ENCODE peak calls at places on chromosomes 6 and 20, in four cellular contexts. S is HL-60, D is GM12865, Q is mesothelial cell of epicardium. O is an unnamed sample.

GRCh38 chr20:24060851-24061590 is 72.4 kb upstream of the GGTLC1 start:
- DNase-seq in S (no peak), D (no peak), Q (no peak), O (no peak)

GRCh38 chr20:46746972-46747371 is 37.5 kb downstream of the SLC2A10 start:
- DNase-seq in S (no peak), D (no peak), Q (no peak), O (no peak)

GRCh38 chr20:18137412-18138265 is at the start of the genes KAT14 and PET117:
- DNase-seq in S (peak; percentile 88), D (peak; percentile 97), Q (peak; percentile 96), O (peak; percentile 89)

GRCh38 chr6:69796081-69796626 is 656 bp downstream of the LMBRD1 start:
- DNase-seq in S (peak; percentile 22), D (peak; percentile 68), Q (no peak), O (no peak)

GRCh38 chr6:148251286-148251685 is 91.4 kb upstream of the SASH1 start:
- DNase-seq in S (peak; percentile 11), D (peak; percentile 24), Q (no peak), O (no peak)

GRCh38 chr6:14417377-14417776 is 299.8 kb downstream of the CD83 start:
- DNase-seq in S (no peak), D (no peak), Q (no peak), O (no peak)

GRCh38 chr20:44736170-44737021 is 9.3 kb upstream of the KCNK15 start:
- DNase-seq in S (peak; percentile 87), D (peak; percentile 65), Q (no peak), O (peak; percentile 40)

GRCh38 chr6:31087494-31088089 is 24.8 kb downstream of the C6orf15 start:
- DNase-seq in S (peak; percentile 83), D (peak; percentile 87), Q (peak; percentile 86), O (peak; percentile 90)

GRCh38 chr6:114133816-114134215 is 162.9 kb upstream of the HDAC2 start:
- DNase-seq in S (no peak), D (no peak), Q (no peak), O (no peak)

GRCh38 chr6:128350416-128351254 is 169.8 kb downstream of the PTPRK start:
- DNase-seq in S (no peak), D (no peak), Q (no peak), O (no peak)

GRCh38 chr6:36959555-36960250 is 5.2 kb downstream of the PI16 start:
- DNase-seq in S (no peak), D (no peak), Q (no peak), O (no peak)

GRCh38 chr6:147849401-147849800 is 340.9 kb downstream of the SAMD5 start:
- DNase-seq in S (no peak), D (no peak), Q (no peak), O (no peak)

GRCh38 chr20:3045816-3046676 is at the start of gene MRPS26:
- DNase-seq in S (peak; percentile 89), D (peak; percentile 94), Q (peak; percentile 78), O (peak; percentile 84)

GRCh38 chr6:157539900-157540752 is 159.1 kb downstream of the ZDHHC14 start:
- DNase-seq in S (no peak), D (no peak), Q (no peak), O (no peak)

GRCh38 chr6:14804001-14804401 is 441.9 kb upstream of the JARID2 start:
- DNase-seq in S (peak; percentile 20), D (no peak), Q (no peak), O (no peak)

GRCh38 chr6:132933085-132933484 is 118.7 kb downstream of the RPS12 start:
- DNase-seq in S (no peak), D (no peak), Q (no peak), O (peak; percentile 12)

GRCh38 chr6:123908813-123909212 is 105.1 kb downstream of the NKAIN2 start:
- DNase-seq in S (no peak), D (no peak), Q (no peak), O (no peak)

GRCh38 chr6:21522007-21522758 is 71.4 kb upstream of the SOX4 start:
- DNase-seq in S (no peak), D (no peak), Q (no peak), O (no peak)

GRCh38 chr6:30533460-30534294 is 22.6 kb downstream of the GNL1 start:
- DNase-seq in S (no peak), D (peak; percentile 44), Q (no peak), O (no peak)

GRCh38 chr6:52074155-52074554 is 13.3 kb downstream of the PKHD1 start:
- DNase-seq in S (no peak), D (no peak), Q (no peak), O (no peak)

GRCh38 chr6:105509506-105510331 is 106.8 kb upstream of the PREP start:
- DNase-seq in S (no peak), D (no peak), Q (no peak), O (peak; percentile 16)

GRCh38 chr6:67064323-67064722 is 1357.3 kb upstream of the EYS start:
- DNase-seq in S (no peak), D (no peak), Q (no peak), O (no peak)

GRCh38 chr6:77857421-77857820 is 204.6 kb downstream of the MEI4 start:
- DNase-seq in S (no peak), D (no peak), Q (no peak), O (no peak)

GRCh38 chr6:47922391-47922790 is 140.6 kb downstream of the OPN5 start:
- DNase-seq in S (no peak), D (no peak), Q (no peak), O (peak; percentile 5)

GRCh38 chr6:102907181-102907580 is 1513.7 kb downstream of the GRIK2 start:
- DNase-seq in S (no peak), D (peak; percentile 38), Q (no peak), O (no peak)

GRCh38 chr6:157236040-157236725 is 87.1 kb downstream of the TMEM242 start:
- DNase-seq in S (no peak), D (no peak), Q (no peak), O (no peak)

GRCh38 chr6:166286831-166287271 is 21.3 kb downstream of the PRR18 start:
- DNase-seq in S (peak; percentile 61), D (peak; percentile 90), Q (no peak), O (no peak)

GRCh38 chr6:52399511-52400315 is 20.4 kb upstream of the EFHC1 start:
- DNase-seq in S (peak; percentile 35), D (peak; percentile 67), Q (no peak), O (peak; percentile 24)

GRCh38 chr6:73985891-73986290 is 289.9 kb downstream of the CD109 start:
- DNase-seq in S (no peak), D (peak; percentile 1), Q (no peak), O (no peak)
- TF ChIP-seq CTCF in S (no peak), D (no peak), Q (no peak), O (no peak)

GRCh38 chr20:32436142-32436861 is 78.2 kb downstream of the ASXL1 start:
- DNase-seq in S (no peak), D (no peak), Q (peak; percentile 17), O (no peak)

GRCh38 chr20:32436968-32437367 is 78.8 kb downstream of the ASXL1 start:
- DNase-seq in S (no peak), D (no peak), Q (peak; percentile 20), O (no peak)

GRCh38 chr20:32439132-32439829 is 81.2 kb downstream of the ASXL1 start:
- DNase-seq in S (no peak), D (no peak), Q (peak; percentile 20), O (no peak)

GRCh38 chr20:32438331-32438858 is 80.3 kb downstream of the ASXL1 start:
- DNase-seq in S (no peak), D (no peak), Q (peak; percentile 25), O (no peak)

DNA sequence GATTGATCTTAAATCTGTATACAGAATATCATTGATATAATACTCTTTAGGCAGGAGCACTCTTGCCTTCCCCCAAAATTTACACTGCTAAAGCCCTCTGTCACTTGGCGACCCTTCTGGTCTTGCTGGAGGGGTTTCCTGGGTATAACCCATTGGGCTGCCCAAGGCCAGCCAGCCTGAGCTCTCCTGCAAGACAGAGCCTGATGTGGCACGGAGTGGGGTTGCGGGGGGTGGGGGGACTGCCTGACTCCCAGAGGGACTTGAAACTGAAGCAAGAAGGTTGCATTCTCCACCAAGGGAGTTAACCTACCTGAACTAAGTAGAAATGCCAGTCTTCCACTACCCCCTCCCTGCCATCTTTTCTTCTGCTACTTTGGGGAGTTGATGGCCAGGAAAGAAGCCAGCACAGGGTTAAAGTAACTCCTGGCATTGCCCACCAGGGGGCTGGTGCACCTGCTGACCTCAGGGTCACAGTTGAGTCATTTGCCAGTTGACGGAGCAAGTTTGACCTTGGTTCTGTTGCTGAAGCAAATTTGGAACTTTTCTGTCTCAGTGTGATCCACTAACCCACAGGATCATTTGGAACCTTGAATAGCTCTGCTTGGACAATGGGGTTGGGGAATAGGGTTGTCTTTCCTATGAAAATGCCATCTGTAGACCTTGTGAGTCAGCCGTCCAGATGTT is 79.4 kb downstream of the ASXL1 start:
- DNase-seq in S (no peak), D (no peak), Q (peak; percentile 21), O (no peak)
- TF ChIP-seq CTCF in S (no peak), D (peak; percentile 16), Q (no peak), O (peak; percentile 59)

GRCh38 chr6:143510991-143511891 is at the start of gene FUCA2:
- DNase-seq in S (peak; percentile 76), D (peak; percentile 77), Q (peak; percentile 79), O (peak; percentile 67)
- TF ChIP-seq CTCF in S (no peak), D (no peak), Q (no peak), O (no peak)

GRCh38 chr6:144093236-144093635 is 2.1 kb downstream of the SF3B5 start:
- DNase-seq in S (no peak), D (no peak), Q (no peak), O (no peak)

GRCh38 chr6:144093658-144094057 is 1.7 kb downstream of the SF3B5 start:
- DNase-seq in S (no peak), D (no peak), Q (no peak), O (no peak)

GRCh38 chr6:144087789-144088426 is 7.5 kb downstream of the SF3B5 start:
- DNase-seq in S (peak; percentile 47), D (no peak), Q (no peak), O (no peak)

GRCh38 chr6:144094731-144095133 is 641 bp downstream of the SF3B5 start:
- DNase-seq in S (no peak), D (no peak), Q (no peak), O (no peak)

DNA sequence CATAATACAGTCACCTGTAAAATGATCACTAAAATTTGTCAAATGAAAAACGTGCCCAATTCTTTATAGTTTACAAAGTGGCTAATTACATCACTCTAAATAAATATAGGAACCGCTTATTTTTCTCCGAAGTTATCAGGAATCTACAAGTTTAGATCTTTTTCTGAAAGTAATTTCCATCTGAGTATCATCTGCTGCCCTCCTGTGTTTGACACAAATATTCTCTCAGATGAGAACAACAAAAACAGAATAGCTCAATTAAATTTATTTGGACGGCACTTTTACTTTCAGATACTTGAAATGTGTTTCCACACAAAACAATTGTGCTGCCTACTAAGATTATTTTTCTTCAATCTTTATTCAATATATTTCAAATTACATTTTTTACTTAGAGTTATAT is 5.0 kb downstream of the SF3B5 start:
- DNase-seq in S (no peak), D (no peak), Q (no peak), O (no peak)
- TF ChIP-seq CTCF in S (no peak), D (no peak), Q (no peak), O (peak; percentile 18)

GRCh38 chr6:32393660-32394420 is 13.1 kb downstream of the BTNL2 start:
- DNase-seq in S (no peak), D (peak; percentile 16), Q (no peak), O (no peak)
- TF ChIP-seq CTCF in S (no peak), D (no peak), Q (no peak), O (no peak)